ENCODE peak calls at places on chromosomes 6 and 20, in four cellular contexts. One of them, this sample, is unnamed.

GRCh38 chr6:33670971-33671370 is 40.5 kb downstream of the UQCC2 start:
- DNase-seq in H1: peak
- DNase-seq in stomach: no peak
- DNase-seq in GM12891: no peak
- DNase-seq in this sample: no peak

GRCh38 chr6:83057705-83058321 is 7.8 kb downstream of the UBE3D start:
- DNase-seq in H1: peak
- DNase-seq in GM12891: no peak
- DNase-seq in stomach: no peak
- DNase-seq in this sample: no peak

GRCh38 chr6:127462391-127462790 is 3.2 kb upstream of the KIAA0408 start:
- DNase-seq in H1: no peak
- DNase-seq in GM12891: no peak
- DNase-seq in stomach: no peak
- DNase-seq in this sample: no peak

GRCh38 chr6:129624488-129624887 is 85.5 kb downstream of the ARHGAP18 start:
- DNase-seq in GM12891: no peak
- DNase-seq in stomach: no peak
- DNase-seq in H1: no peak
- DNase-seq in this sample: no peak

GRCh38 chr6:113347420-113347819 is 509.7 kb upstream of the MARCKS start:
- DNase-seq in H1: no peak
- DNase-seq in stomach: no peak
- DNase-seq in GM12891: no peak
- DNase-seq in this sample: no peak

GRCh38 chr6:149918151-149918905 is 4.6 kb downstream of the RAET1G start:
- DNase-seq in stomach: no peak
- DNase-seq in H1: peak
- DNase-seq in GM12891: no peak
- DNase-seq in this sample: no peak

GRCh38 chr20:54290636-54291035 is 82.7 kb downstream of the PFDN4 start:
- DNase-seq in GM12891: no peak
- DNase-seq in H1: no peak
- DNase-seq in stomach: no peak
- DNase-seq in this sample: no peak

GRCh38 chr6:149925974-149926777 is 3.3 kb upstream of the RAET1G start:
- DNase-seq in GM12891: no peak
- DNase-seq in stomach: peak
- DNase-seq in H1: peak
- DNase-seq in this sample: no peak

GRCh38 chr6:70709826-70710225 is 42.1 kb downstream of the SMAP1 start:
- DNase-seq in stomach: no peak
- DNase-seq in GM12891: no peak
- DNase-seq in H1: no peak
- DNase-seq in this sample: no peak

GRCh38 chr6:154403803-154404202 is 47.2 kb upstream of the IPCEF1 start:
- DNase-seq in H1: no peak
- DNase-seq in GM12891: no peak
- DNase-seq in stomach: peak
- DNase-seq in this sample: no peak

GRCh38 chr6:168526841-168527281 is 85.9 kb downstream of the SMOC2 start:
- DNase-seq in H1: no peak
- DNase-seq in GM12891: no peak
- DNase-seq in stomach: peak
- DNase-seq in this sample: no peak

GRCh38 chr6:12637960-12638641 is 78.5 kb upstream of the PHACTR1 start:
- DNase-seq in GM12891: no peak
- DNase-seq in H1: peak
- DNase-seq in stomach: peak
- DNase-seq in this sample: no peak

GRCh38 chr20:31989030-31989645 is 21.1 kb upstream of the CCM2L start:
- DNase-seq in stomach: no peak
- DNase-seq in H1: no peak
- DNase-seq in GM12891: no peak
- DNase-seq in this sample: no peak

GRCh38 chr6:12602951-12603710 is 113.4 kb upstream of the PHACTR1 start:
- DNase-seq in stomach: peak
- DNase-seq in GM12891: no peak
- DNase-seq in H1: no peak
- DNase-seq in this sample: no peak

GRCh38 chr6:130204322-130204721 is 18.4 kb downstream of the SAMD3 start:
- DNase-seq in H1: no peak
- DNase-seq in GM12891: no peak
- DNase-seq in stomach: no peak
- DNase-seq in this sample: no peak

GRCh38 chr6:39791850-39792500 is at the start of gene DAAM2:
- DNase-seq in GM12891: no peak
- DNase-seq in H1: peak
- DNase-seq in stomach: peak
- DNase-seq in this sample: no peak

GRCh38 chr6:40247516-40248115 is 313.4 kb upstream of the MOCS1 start:
- DNase-seq in GM12891: no peak
- DNase-seq in stomach: no peak
- DNase-seq in H1: peak
- DNase-seq in this sample: no peak

GRCh38 chr6:65289491-65289890 is 417.5 kb downstream of the EYS start:
- DNase-seq in stomach: no peak
- DNase-seq in H1: no peak
- DNase-seq in GM12891: no peak
- DNase-seq in this sample: no peak

GRCh38 chr6:87822011-87822410 is 120.0 kb upstream of the AKIRIN2 start:
- DNase-seq in stomach: no peak
- DNase-seq in H1: no peak
- DNase-seq in GM12891: no peak
- DNase-seq in this sample: no peak

GRCh38 chr6:15715060-15715459 is 52.2 kb upstream of the DTNBP1 start:
- DNase-seq in H1: no peak
- DNase-seq in stomach: no peak
- DNase-seq in GM12891: no peak
- DNase-seq in this sample: no peak

GRCh38 chr6:18501313-18502013 is 114.3 kb downstream of the RNF144B start:
- DNase-seq in stomach: no peak
- DNase-seq in GM12891: no peak
- DNase-seq in H1: no peak
- DNase-seq in this sample: no peak

GRCh38 chr20:19593762-19594161 is 164.3 kb upstream of the RIN2 start:
- DNase-seq in H1: no peak
- DNase-seq in stomach: no peak
- DNase-seq in GM12891: no peak
- DNase-seq in this sample: no peak

GRCh38 chr6:31767096-31767645 is 4.7 kb downstream of the SAPCD1 start:
- DNase-seq in stomach: no peak
- DNase-seq in GM12891: no peak
- DNase-seq in H1: no peak
- DNase-seq in this sample: no peak

GRCh38 chr6:71072508-71072907 is 115.6 kb upstream of the B3GAT2 start:
- DNase-seq in GM12891: no peak
- DNase-seq in stomach: no peak
- DNase-seq in H1: no peak
- DNase-seq in this sample: no peak

GRCh38 chr6:111661541-111662041 is 55.9 kb upstream of the TRAF3IP2 start:
- DNase-seq in stomach: peak
- DNase-seq in H1: peak
- DNase-seq in GM12891: no peak
- DNase-seq in this sample: no peak

GRCh38 chr20:59577037-59577808 is 27.1 kb upstream of the PHACTR3 start:
- DNase-seq in GM12891: no peak
- DNase-seq in stomach: no peak
- DNase-seq in H1: peak
- DNase-seq in this sample: no peak

GRCh38 chr6:136592930-136593673 is 42.9 kb upstream of the MAP7 start:
- DNase-seq in H1: no peak
- DNase-seq in GM12891: no peak
- DNase-seq in stomach: no peak
- DNase-seq in this sample: no peak

GRCh38 chr20:49769125-49769581 is 43.5 kb upstream of the SLC9A8 start:
- DNase-seq in H1: no peak
- DNase-seq in stomach: no peak
- DNase-seq in GM12891: no peak
- DNase-seq in this sample: no peak

GRCh38 chr20:49770634-49771033 is 42.0 kb upstream of the SLC9A8 start:
- DNase-seq in stomach: no peak
- DNase-seq in GM12891: no peak
- DNase-seq in H1: no peak
- DNase-seq in this sample: no peak

GRCh38 chr20:49766979-49767419 is 45.6 kb upstream of the SLC9A8 start:
- DNase-seq in GM12891: no peak
- DNase-seq in stomach: no peak
- DNase-seq in H1: no peak
- DNase-seq in this sample: no peak

GRCh38 chr20:49765846-49766541 is 46.6 kb upstream of the SLC9A8 start:
- DNase-seq in GM12891: no peak
- DNase-seq in stomach: no peak
- DNase-seq in H1: no peak
- DNase-seq in this sample: no peak

GRCh38 chr20:49768204-49769124 is 44.2 kb upstream of the SLC9A8 start:
- DNase-seq in stomach: peak
- DNase-seq in GM12891: no peak
- DNase-seq in H1: peak
- DNase-seq in this sample: no peak
- TF ChIP-seq POLR2AphosphoS5 in stomach: peak
- TF ChIP-seq POLR2AphosphoS5 in GM12891: no peak
- TF ChIP-seq POLR2AphosphoS5 in H1: no peak
- TF ChIP-seq POLR2AphosphoS5 in this sample: no peak

GRCh38 chr6:16767765-16768514 is 6.7 kb upstream of the ATXN1 start:
- DNase-seq in stomach: no peak
- DNase-seq in H1: no peak
- DNase-seq in GM12891: no peak
- DNase-seq in this sample: no peak

GRCh38 chr6:16769131-16769985 is 8.1 kb upstream of the ATXN1 start:
- DNase-seq in H1: no peak
- DNase-seq in GM12891: peak
- DNase-seq in stomach: peak
- DNase-seq in this sample: no peak

GRCh38 chr6:16773376-16773775 is 12.1 kb upstream of the ATXN1 start:
- DNase-seq in GM12891: no peak
- DNase-seq in H1: no peak
- DNase-seq in stomach: no peak
- DNase-seq in this sample: no peak

GRCh38 chr6:16769986-16770376 is 8.7 kb upstream of the ATXN1 start:
- DNase-seq in stomach: no peak
- DNase-seq in GM12891: no peak
- DNase-seq in H1: no peak
- DNase-seq in this sample: no peak

DNA sequence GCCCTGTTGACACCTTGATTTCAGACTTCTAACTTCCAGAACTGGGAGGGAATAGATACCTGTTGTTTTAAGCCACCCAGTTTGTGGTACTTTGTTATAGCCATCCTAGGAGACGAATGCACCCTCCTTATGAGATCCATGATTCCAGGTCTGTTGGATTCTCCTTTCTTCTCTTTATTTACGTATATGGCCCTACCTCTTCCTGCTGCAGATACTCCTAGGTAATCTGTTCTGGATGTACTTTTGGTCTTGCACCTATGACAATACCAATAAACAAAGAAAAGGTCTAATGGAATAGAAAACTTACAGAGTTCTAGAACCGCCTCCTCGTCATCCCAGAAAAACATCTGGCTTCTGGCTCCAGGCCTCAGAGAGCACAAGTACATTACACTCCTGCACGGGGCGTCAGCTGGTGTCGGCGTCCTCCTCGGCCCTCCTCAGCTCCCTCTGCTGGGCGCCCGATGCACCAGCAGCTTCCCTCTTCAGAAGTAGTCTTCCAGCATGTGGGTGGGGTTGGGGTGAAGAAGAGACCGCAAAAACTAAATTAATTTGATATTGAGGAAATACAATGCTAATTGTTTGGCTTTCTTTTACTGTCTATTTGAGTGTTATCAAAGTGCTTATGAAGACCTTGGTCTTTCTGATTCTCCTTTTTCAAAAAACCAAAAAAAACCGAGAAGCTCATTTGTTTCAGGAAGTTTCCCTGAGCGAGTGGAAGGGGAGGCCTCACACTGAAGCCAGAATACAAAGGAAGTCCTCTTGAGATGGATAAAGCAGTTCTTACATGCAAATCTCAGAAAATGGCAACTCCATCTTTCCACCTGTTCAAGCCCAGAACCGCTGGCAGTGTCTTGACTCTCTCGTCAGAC is 9.7 kb upstream of the ATXN1 start:
- DNase-seq in stomach: peak
- DNase-seq in H1: peak
- DNase-seq in GM12891: peak
- DNase-seq in this sample: peak
- TF ChIP-seq POLR2AphosphoS5 in stomach: no peak
- TF ChIP-seq POLR2AphosphoS5 in H1: no peak
- TF ChIP-seq POLR2AphosphoS5 in GM12891: no peak
- TF ChIP-seq POLR2AphosphoS5 in this sample: no peak

GRCh38 chr6:98835149-98836024 is 1.0 kb downstream of the POU3F2 start:
- DNase-seq in GM12891: no peak
- DNase-seq in H1: peak
- DNase-seq in stomach: no peak
- DNase-seq in this sample: no peak
- TF ChIP-seq POLR2AphosphoS5 in GM12891: no peak
- TF ChIP-seq POLR2AphosphoS5 in H1: no peak
- TF ChIP-seq POLR2AphosphoS5 in stomach: no peak
- TF ChIP-seq POLR2AphosphoS5 in this sample: no peak

DNA sequence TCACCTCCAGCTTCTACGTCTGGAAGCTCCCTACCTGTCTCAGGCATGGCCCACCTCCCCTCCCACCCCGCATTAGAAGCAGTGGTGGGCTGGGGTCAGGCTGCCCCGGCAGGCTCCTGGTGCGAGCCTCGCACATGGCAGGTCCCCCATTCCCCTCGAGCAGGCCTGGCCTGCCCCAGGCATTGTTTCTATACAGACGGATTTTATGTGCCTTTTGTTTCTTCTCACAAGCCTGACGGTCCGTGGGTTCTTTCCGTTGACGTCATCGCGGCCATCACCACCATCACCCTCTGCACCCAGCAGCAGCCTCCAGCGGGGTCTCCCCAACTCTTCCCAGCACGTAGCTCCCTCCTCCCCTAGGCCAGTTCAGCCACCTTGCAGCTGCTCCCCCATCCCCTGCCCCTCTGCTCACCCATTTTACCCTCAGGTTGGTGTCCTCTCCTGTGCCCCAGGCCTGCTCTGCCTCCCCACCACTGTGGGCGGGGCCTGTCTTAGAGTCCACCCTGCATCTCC is 4.6 kb downstream of the CST7 start:
- DNase-seq in H1: peak
- DNase-seq in stomach: peak
- DNase-seq in GM12891: no peak
- DNase-seq in this sample: no peak
- TF ChIP-seq POLR2AphosphoS5 in H1: no peak
- TF ChIP-seq POLR2AphosphoS5 in stomach: no peak
- TF ChIP-seq POLR2AphosphoS5 in GM12891: no peak
- TF ChIP-seq POLR2AphosphoS5 in this sample: no peak

GRCh38 chr6:21595265-21595950 is 1.9 kb downstream of the SOX4 start:
- DNase-seq in stomach: peak
- DNase-seq in GM12891: peak
- DNase-seq in H1: no peak
- DNase-seq in this sample: peak

GRCh38 chr6:21593927-21594421 is 423 bp downstream of the SOX4 start:
- DNase-seq in H1: no peak
- DNase-seq in stomach: peak
- DNase-seq in GM12891: no peak
- DNase-seq in this sample: no peak

GRCh38 chr6:21595951-21596378 is 2.4 kb downstream of the SOX4 start:
- DNase-seq in GM12891: no peak
- DNase-seq in H1: no peak
- DNase-seq in stomach: no peak
- DNase-seq in this sample: no peak

GRCh38 chr6:21593412-21593926 is at the start of gene SOX4:
- DNase-seq in stomach: peak
- DNase-seq in GM12891: peak
- DNase-seq in H1: peak
- DNase-seq in this sample: peak

GRCh38 chr6:21594427-21595264 is 1.1 kb downstream of the SOX4 start:
- DNase-seq in stomach: peak
- DNase-seq in H1: no peak
- DNase-seq in GM12891: peak
- DNase-seq in this sample: peak
- TF ChIP-seq POLR2AphosphoS5 in stomach: peak
- TF ChIP-seq POLR2AphosphoS5 in H1: peak
- TF ChIP-seq POLR2AphosphoS5 in GM12891: no peak
- TF ChIP-seq POLR2AphosphoS5 in this sample: peak

This sample was measured in GM12892.